ENCODE peak calls at places on chromosome X, in ten cellular contexts. Z, Y, R, I, H, M, F, K, N and V are unnamed samples.

GRCh38 chrX:80808854-80809493 is 703 bp downstream of the BRWD3 start:
- DNase-seq in H (peak), N (peak), F (no peak), I (peak), Y (peak), M (peak), R (no peak), Z (peak), K (no peak), V (peak)

GRCh38 chrX:40945366-40945713 is 139.9 kb upstream of the USP9X start:
- DNase-seq in Z (peak), Y (no peak), K (no peak), F (no peak), H (no peak), M (no peak), N (no peak), I (peak), R (peak), V (no peak)

GRCh38 chrX:109374276-109374960 is 107.5 kb downstream of the GUCY2F start:
- DNase-seq in H (no peak), Y (no peak), F (peak), N (no peak), I (no peak), K (no peak), Z (no peak), R (no peak), M (no peak), V (no peak)

GRCh38 chrX:15664487-15665444 is at the start of gene CLTRN:
- DNase-seq in K (no peak), Y (no peak), N (no peak), I (no peak), F (no peak), Z (no peak), M (no peak), H (no peak), R (no peak), V (no peak)

GRCh38 chrX:32126997-32127396 is 1055.2 kb upstream of the FTHL17 start:
- DNase-seq in R (no peak), K (no peak), N (no peak), F (no peak), Y (no peak), Z (no peak), H (no peak), M (no peak), I (no peak), V (no peak)

GRCh38 chrX:153626863-153627674 is 19.9 kb upstream of the DUSP9 start:
- DNase-seq in Y (no peak), M (no peak), R (no peak), H (no peak), F (no peak), Z (no peak), I (no peak), N (no peak), K (no peak), V (no peak)

GRCh38 chrX:16589211-16589610 is 60.7 kb upstream of the S100G start:
- DNase-seq in R (no peak), Z (no peak), M (no peak), N (no peak), F (no peak), Y (no peak), K (no peak), H (no peak), I (peak), V (no peak)

GRCh38 chrX:40108084-40108958 is 10.6 kb upstream of the BCOR start:
- DNase-seq in K (no peak), I (peak), M (no peak), F (no peak), Y (no peak), N (no peak), Z (peak), H (no peak), R (no peak), V (no peak)

GRCh38 chrX:19715711-19716638 is 171.4 kb downstream of the SH3KBP1 start:
- DNase-seq in M (no peak), Y (no peak), K (no peak), F (no peak), I (no peak), N (no peak), Z (no peak), H (no peak), R (no peak), V (no peak)

GRCh38 chrX:57583477-57583876 is 8.3 kb upstream of the ZXDB start:
- DNase-seq in H (no peak), M (no peak), F (no peak), Y (no peak), N (no peak), I (no peak), Z (no peak), K (no peak), R (no peak), V (no peak)

GRCh38 chrX:148670277-148670676 is 169.9 kb downstream of the AFF2 start:
- DNase-seq in K (no peak), Z (no peak), N (no peak), R (no peak), F (no peak), M (no peak), Y (no peak), I (no peak), H (no peak), V (no peak)

GRCh38 chrX:123570011-123570590 is 162.8 kb downstream of the THOC2 start:
- DNase-seq in K (no peak), R (no peak), H (no peak), Z (no peak), I (no peak), Y (no peak), N (no peak), M (no peak), F (no peak), V (peak)

GRCh38 chrX:13955975-13956374 is 73.7 kb downstream of the GEMIN8 start:
- DNase-seq in N (no peak), I (no peak), H (no peak), M (no peak), Y (no peak), K (no peak), Z (no peak), R (no peak), F (no peak), V (no peak)

GRCh38 chrX:10199212-10199611 is 42.4 kb downstream of the CLCN4 start:
- DNase-seq in K (no peak), F (no peak), N (no peak), Y (no peak), Z (peak), H (no peak), M (no peak), R (no peak), I (peak), V (no peak)

GRCh38 chrX:16075087-16075486 is 48.3 kb upstream of the GRPR start:
- DNase-seq in F (no peak), I (no peak), Y (no peak), H (no peak), R (no peak), K (no peak), M (no peak), Z (no peak), N (no peak), V (no peak)